ENCODE peak calls at places on chromosomes 13 and 19, in four cellular contexts. One of them, this sample, is unnamed.

GRCh38 chr13:49247722-49248432 is at the start of gene CDADC1:
- DNase-seq in K562: peak
- DNase-seq in GM12891: peak
- DNase-seq in GM12878: peak
- DNase-seq in this sample: peak

GRCh38 chr13:102742506-102742905 is 31.1 kb downstream of the TEX30 start:
- DNase-seq in K562: no peak
- DNase-seq in GM12891: no peak
- DNase-seq in GM12878: no peak
- DNase-seq in this sample: no peak

GRCh38 chr19:31548941-31549340 is 199.7 kb upstream of the TSHZ3 start:
- DNase-seq in K562: no peak
- DNase-seq in GM12891: no peak
- DNase-seq in GM12878: no peak
- DNase-seq in this sample: no peak

GRCh38 chr19:13804830-13805683 is 9.8 kb downstream of the ZSWIM4 start:
- DNase-seq in K562: peak
- DNase-seq in GM12891: no peak
- DNase-seq in GM12878: no peak
- DNase-seq in this sample: peak

GRCh38 chr13:87884874-87885273 is 213.7 kb downstream of the SLITRK5 start:
- DNase-seq in K562: no peak
- DNase-seq in GM12891: no peak
- DNase-seq in GM12878: no peak
- DNase-seq in this sample: no peak

GRCh38 chr13:50448535-50448981 is 394.9 kb downstream of the DLEU7 start:
- DNase-seq in K562: no peak
- DNase-seq in GM12891: no peak
- DNase-seq in GM12878: no peak
- DNase-seq in this sample: no peak

GRCh38 chr19:53102186-53102585 is 1.0 kb downstream of the ZNF160 start:
- DNase-seq in K562: peak
- DNase-seq in GM12891: no peak
- DNase-seq in GM12878: no peak
- DNase-seq in this sample: no peak

GRCh38 chr13:110280231-110280813 is 26.6 kb downstream of the COL4A1 start:
- DNase-seq in K562: no peak
- DNase-seq in GM12891: no peak
- DNase-seq in GM12878: no peak
- DNase-seq in this sample: no peak

GRCh38 chr19:31170046-31170445 is 179.2 kb downstream of the TSHZ3 start:
- DNase-seq in K562: no peak
- DNase-seq in GM12891: no peak
- DNase-seq in GM12878: no peak
- DNase-seq in this sample: no peak

GRCh38 chr13:113837554-113838355 is 26.1 kb downstream of the GAS6 start:
- DNase-seq in K562: peak
- DNase-seq in GM12891: no peak
- DNase-seq in GM12878: no peak
- DNase-seq in this sample: no peak

GRCh38 chr13:20769091-20769490 is 4.7 kb downstream of the EEF1AKMT1 start:
- DNase-seq in K562: no peak
- DNase-seq in GM12891: no peak
- DNase-seq in GM12878: no peak
- DNase-seq in this sample: no peak

GRCh38 chr19:35644987-35645679 is 3.0 kb upstream of the COX6B1 start:
- DNase-seq in K562: peak
- DNase-seq in GM12891: no peak
- DNase-seq in GM12878: no peak
- DNase-seq in this sample: peak

GRCh38 chr19:40718774-40719391 is 2.0 kb downstream of the ITPKC start:
- DNase-seq in K562: peak
- DNase-seq in GM12891: no peak
- DNase-seq in GM12878: peak
- DNase-seq in this sample: no peak

GRCh38 chr19:15717781-15718180 is 10.0 kb upstream of the OR10H2 start:
- DNase-seq in K562: no peak
- DNase-seq in GM12891: no peak
- DNase-seq in GM12878: no peak
- DNase-seq in this sample: no peak

GRCh38 chr13:29859971-29860370 is 9.6 kb upstream of the UBL3 start:
- DNase-seq in K562: no peak
- DNase-seq in GM12891: no peak
- DNase-seq in GM12878: no peak
- DNase-seq in this sample: peak

GRCh38 chr13:48746816-48747215 is 93.1 kb downstream of the CYSLTR2 start:
- DNase-seq in K562: no peak
- DNase-seq in GM12891: no peak
- DNase-seq in GM12878: no peak
- DNase-seq in this sample: no peak

GRCh38 chr13:44131069-44131614 is 242.5 kb upstream of the SERP2 start:
- DNase-seq in K562: no peak
- DNase-seq in GM12891: no peak
- DNase-seq in GM12878: no peak
- DNase-seq in this sample: no peak

GRCh38 chr19:19747357-19748220 is 14.7 kb upstream of the ZNF14 start:
- DNase-seq in K562: no peak
- DNase-seq in GM12891: peak
- DNase-seq in GM12878: no peak
- DNase-seq in this sample: no peak

GRCh38 chr13:78659450-78660110 is 625 bp upstream of the OBI1 start:
- DNase-seq in K562: no peak
- DNase-seq in GM12891: no peak
- DNase-seq in GM12878: no peak
- DNase-seq in this sample: no peak

GRCh38 chr13:33686772-33687480 is 131.0 kb upstream of the RFC3 start:
- DNase-seq in K562: no peak
- DNase-seq in GM12891: no peak
- DNase-seq in GM12878: no peak
- DNase-seq in this sample: no peak

GRCh38 chr19:32581704-32582164 is 744 bp downstream of the PDCD5 start:
- DNase-seq in K562: peak
- DNase-seq in GM12891: no peak
- DNase-seq in GM12878: no peak
- DNase-seq in this sample: no peak

GRCh38 chr13:50715402-50716146 is 127.9 kb downstream of the DLEU7 start:
- DNase-seq in K562: no peak
- DNase-seq in GM12891: no peak
- DNase-seq in GM12878: no peak
- DNase-seq in this sample: peak

GRCh38 chr19:4597975-4598671 is 38.6 kb upstream of the SEMA6B start:
- DNase-seq in K562: peak
- DNase-seq in GM12891: peak
- DNase-seq in GM12878: no peak
- DNase-seq in this sample: peak

GRCh38 chr19:17777840-17778620 is 16.9 kb upstream of the B3GNT3 start:
- DNase-seq in K562: peak
- DNase-seq in GM12891: peak
- DNase-seq in GM12878: no peak
- DNase-seq in this sample: no peak

GRCh38 chr19:40294560-40294959 is 9.4 kb upstream of the AKT2 start:
- DNase-seq in K562: no peak
- DNase-seq in GM12891: no peak
- DNase-seq in GM12878: no peak
- DNase-seq in this sample: no peak

GRCh38 chr13:52847682-52848432 is 583 bp downstream of the PCDH8 start:
- DNase-seq in K562: no peak
- DNase-seq in GM12891: no peak
- DNase-seq in GM12878: no peak
- DNase-seq in this sample: no peak

GRCh38 chr13:52847322-52847681 is 1.1 kb downstream of the PCDH8 start:
- DNase-seq in K562: no peak
- DNase-seq in GM12891: no peak
- DNase-seq in GM12878: no peak
- DNase-seq in this sample: no peak

GRCh38 chr13:52849727-52850395 is 1.4 kb upstream of the PCDH8 start:
- DNase-seq in K562: no peak
- DNase-seq in GM12891: no peak
- DNase-seq in GM12878: no peak
- DNase-seq in this sample: no peak

GRCh38 chr13:52846567-52847321 is 1.7 kb downstream of the PCDH8 start:
- DNase-seq in K562: no peak
- DNase-seq in GM12891: no peak
- DNase-seq in GM12878: no peak
- DNase-seq in this sample: peak

DNA sequence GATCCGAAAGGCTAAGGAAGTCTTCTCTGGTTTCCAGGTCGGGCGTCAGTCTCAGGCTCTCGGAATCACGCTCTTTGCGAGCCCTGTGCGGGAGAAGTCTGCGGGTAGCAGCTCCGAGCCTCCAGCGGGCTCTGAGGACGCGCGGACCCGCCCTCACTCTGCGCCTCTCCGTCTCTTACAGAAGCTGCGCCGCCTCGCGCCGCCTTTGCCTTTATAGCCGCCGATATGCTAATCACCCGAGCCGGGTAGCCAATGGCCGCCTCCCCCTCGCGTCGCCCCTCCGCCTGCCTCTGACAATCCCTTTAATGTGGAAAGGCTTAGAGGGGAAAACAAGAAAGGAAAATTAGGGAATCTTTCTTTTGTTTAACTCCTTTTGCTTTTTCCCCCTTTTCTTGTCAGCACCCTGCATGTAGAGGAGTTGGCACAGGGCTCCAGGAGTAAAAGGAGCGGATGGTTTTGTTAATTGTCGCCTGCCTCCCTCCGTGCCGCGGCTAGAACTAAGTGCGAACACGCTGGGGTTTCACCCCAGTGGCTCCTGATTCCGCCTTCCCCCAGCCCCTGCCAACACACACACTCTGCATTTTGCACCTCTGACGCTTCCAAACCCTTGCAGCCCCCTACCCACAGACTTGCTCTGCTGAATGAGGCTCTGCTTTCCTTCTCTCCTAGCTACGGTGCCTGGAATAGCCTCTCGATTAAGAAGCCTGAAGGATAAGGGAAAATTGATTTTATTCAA is at the start of gene PCDH8:
- DNase-seq in K562: no peak
- DNase-seq in GM12891: no peak
- DNase-seq in GM12878: no peak
- DNase-seq in this sample: no peak
- TF ChIP-seq SPI1 in K562: no peak
- TF ChIP-seq SPI1 in GM12891: no peak
- TF ChIP-seq SPI1 in GM12878: no peak
- TF ChIP-seq SPI1 in this sample: no peak

GRCh38 chr19:7200739-7201138 is 93.5 kb downstream of the INSR start:
- DNase-seq in K562: no peak
- DNase-seq in GM12891: no peak
- DNase-seq in GM12878: no peak
- DNase-seq in this sample: no peak
- TF ChIP-seq SPI1 in K562: no peak
- TF ChIP-seq SPI1 in GM12891: no peak
- TF ChIP-seq SPI1 in GM12878: no peak
- TF ChIP-seq SPI1 in this sample: no peak

GRCh38 chr19:55460670-55461258 is 678 bp downstream of the ISOC2 start:
- DNase-seq in K562: peak
- DNase-seq in GM12891: no peak
- DNase-seq in GM12878: no peak
- DNase-seq in this sample: peak

GRCh38 chr19:55461259-55461973 is at the start of gene ISOC2:
- DNase-seq in K562: peak
- DNase-seq in GM12891: peak
- DNase-seq in GM12878: peak
- DNase-seq in this sample: peak

GRCh38 chr19:55463583-55464031 is 944 bp downstream of the C19orf85 start:
- DNase-seq in K562: no peak
- DNase-seq in GM12891: no peak
- DNase-seq in GM12878: no peak
- DNase-seq in this sample: no peak

GRCh38 chr19:55462722-55463121 is 1.3 kb upstream of the ISOC2 start:
- DNase-seq in K562: no peak
- DNase-seq in GM12891: no peak
- DNase-seq in GM12878: no peak
- DNase-seq in this sample: no peak

DNA sequence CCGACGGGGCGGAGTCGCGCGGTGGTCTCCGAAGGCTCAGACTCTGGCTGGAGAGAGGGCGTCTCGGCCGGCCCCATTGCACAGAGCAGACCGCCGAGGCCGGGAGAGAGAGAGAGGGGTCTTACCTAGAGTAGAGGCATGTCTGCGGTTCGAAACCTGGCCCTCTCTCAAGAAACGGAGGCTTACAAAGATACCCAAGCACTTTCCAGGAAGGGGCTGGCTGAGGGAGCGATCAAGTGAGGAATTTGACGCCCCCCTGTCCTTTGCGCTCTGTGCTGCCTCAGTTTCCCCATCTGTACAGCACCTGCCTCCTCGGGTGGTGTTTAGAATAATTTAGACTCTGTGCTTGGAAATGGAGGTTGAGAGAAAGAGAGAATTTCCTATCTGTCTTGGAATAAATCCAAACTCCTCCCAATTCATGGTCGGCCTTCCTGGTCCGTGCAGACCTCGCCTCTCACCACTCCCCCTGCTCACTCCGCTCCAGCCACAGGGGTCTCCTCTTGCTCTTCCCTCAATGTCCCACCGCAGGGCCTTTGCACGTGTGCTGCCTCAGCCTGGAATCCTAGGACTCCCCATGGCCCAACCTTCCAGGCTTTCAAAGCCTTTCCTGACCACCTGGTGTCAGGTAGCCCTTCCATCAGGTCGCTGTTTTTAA is 659 bp upstream of the ISOC2 start:
- DNase-seq in K562: peak
- DNase-seq in GM12891: no peak
- DNase-seq in GM12878: no peak
- DNase-seq in this sample: no peak
- TF ChIP-seq SPI1 in K562: no peak
- TF ChIP-seq SPI1 in GM12891: no peak
- TF ChIP-seq SPI1 in GM12878: no peak
- TF ChIP-seq SPI1 in this sample: no peak

GRCh38 chr19:56253737-56254136 is 18.8 kb upstream of the EDDM13 start:
- DNase-seq in K562: peak
- DNase-seq in GM12891: peak
- DNase-seq in GM12878: no peak
- DNase-seq in this sample: peak

GRCh38 chr19:56258272-56258671 is 14.3 kb upstream of the EDDM13 start:
- DNase-seq in K562: peak
- DNase-seq in GM12891: no peak
- DNase-seq in GM12878: no peak
- DNase-seq in this sample: no peak

DNA sequence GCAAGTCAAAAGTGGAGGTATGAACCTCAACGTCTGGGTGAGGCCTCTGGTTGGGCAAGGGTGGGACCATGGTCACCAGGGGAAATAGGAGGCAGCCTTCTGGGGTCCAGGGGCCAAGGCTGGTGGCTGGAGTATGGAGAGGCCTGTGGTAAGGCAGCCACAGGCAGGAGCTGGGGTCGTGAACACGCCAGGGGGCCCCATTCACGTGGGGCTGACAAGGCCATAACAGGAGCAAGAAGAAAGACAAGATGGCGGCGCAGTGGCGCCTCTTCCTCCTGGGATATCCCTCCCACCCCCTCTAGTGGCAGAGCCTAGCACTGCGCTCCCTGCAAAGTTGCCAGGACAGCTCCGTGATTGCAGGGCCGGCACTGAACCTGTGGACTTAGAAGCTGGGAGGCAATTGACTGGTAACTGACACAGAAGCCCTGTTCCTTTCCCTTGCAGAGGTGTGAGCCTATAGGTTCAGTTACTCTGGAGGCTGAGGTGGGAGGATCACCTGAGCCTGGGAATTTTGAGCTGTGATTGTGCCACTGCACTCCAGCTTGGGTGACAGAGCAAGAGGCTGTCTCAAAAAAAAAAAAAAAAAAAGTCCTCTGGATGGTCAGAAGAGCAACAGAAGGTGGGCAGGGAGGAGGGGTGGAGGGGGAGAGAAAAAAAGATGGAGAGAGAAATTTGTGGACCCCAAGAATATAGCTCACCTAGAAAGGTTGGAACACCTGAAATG is 19.7 kb upstream of the EDDM13 start:
- DNase-seq in K562: peak
- DNase-seq in GM12891: peak
- DNase-seq in GM12878: no peak
- DNase-seq in this sample: peak
- TF ChIP-seq SPI1 in K562: no peak
- TF ChIP-seq SPI1 in GM12891: no peak
- TF ChIP-seq SPI1 in GM12878: no peak
- TF ChIP-seq SPI1 in this sample: no peak